ENCODE peak calls at places on chromosomes 7 and 10, in six cellular contexts. J is prostate gland, O is stomach, S is H1, A is transverse colon, H is upper lobe of left lung. P is an unnamed sample.

GRCh38 chr7:22138106-22138505 is 192.4 kb upstream of the CDCA7L start:
- DNase-seq in J (no peak), O (no peak), S (no peak), A (no peak), H (no peak), P (no peak)

GRCh38 chr7:65731562-65732035 is 141.3 kb upstream of the VKORC1L1 start:
- DNase-seq in J (peak; percentile 28), O (peak; percentile 37), S (no peak), A (peak; percentile 28), H (peak; percentile 82), P (no peak)

GRCh38 chr10:4243651-4244050 is 458.6 kb upstream of the KLF6 start:
- DNase-seq in J (no peak), O (no peak), S (no peak), A (no peak), H (no peak), P (no peak)

GRCh38 chr10:90977855-90978486 is 57.1 kb upstream of the ANKRD1 start:
- DNase-seq in J (no peak), O (no peak), S (no peak), A (no peak), H (no peak), P (no peak)

GRCh38 chr10:75408911-75409885 is 7.6 kb upstream of the ZNF503 start:
- DNase-seq in J (peak; percentile 86), O (peak; percentile 81), S (no peak), A (peak; percentile 79), H (peak; percentile 95), P (peak; percentile 88)

GRCh38 chr10:24893127-24893526 is 59.3 kb downstream of the PRTFDC1 start:
- DNase-seq in J (no peak), O (no peak), S (no peak), A (no peak), H (no peak), P (no peak)

GRCh38 chr10:102647433-102648268 is 3.4 kb downstream of the TRIM8 start:
- DNase-seq in J (no peak), O (no peak), S (no peak), A (no peak), H (no peak), P (no peak)

GRCh38 chr10:72106154-72106849 is 18.0 kb upstream of the SPOCK2 start:
- DNase-seq in J (no peak), O (no peak), S (no peak), A (no peak), H (no peak), P (no peak)

GRCh38 chr7:45890902-45891461 is 2.7 kb downstream of the IGFBP1 start:
- DNase-seq in J (no peak), O (no peak), S (no peak), A (no peak), H (no peak), P (no peak)

GRCh38 chr7:41415473-41416207 is 287.2 kb downstream of the INHBA start:
- DNase-seq in J (no peak), O (no peak), S (no peak), A (no peak), H (no peak), P (no peak)

GRCh38 chr10:61866700-61867368 is 34.7 kb upstream of the ARID5B start:
- DNase-seq in J (no peak), O (no peak), S (no peak), A (no peak), H (no peak), P (no peak)

GRCh38 chr10:61896854-61897661 is 4.4 kb upstream of the ARID5B start:
- DNase-seq in J (no peak), O (peak; percentile 49), S (peak; percentile 68), A (peak; percentile 58), H (peak; percentile 88), P (no peak)

GRCh38 chr10:70324341-70324861 is 40.6 kb upstream of the NPFFR1 start:
- DNase-seq in J (no peak), O (no peak), S (no peak), A (no peak), H (peak; percentile 49), P (no peak)

GRCh38 chr7:50598455-50599343 is 33.5 kb upstream of the DDC start:
- DNase-seq in J (no peak), O (no peak), S (no peak), A (no peak), H (no peak), P (no peak)

GRCh38 chr10:73554729-73555128 is 36.4 kb downstream of the USP54 start:
- DNase-seq in J (no peak), O (no peak), S (no peak), A (no peak), H (no peak), P (no peak)

GRCh38 chr7:140525741-140526140 is 46.4 kb upstream of the MKRN1 start:
- DNase-seq in J (no peak), O (no peak), S (no peak), A (peak; percentile 63), H (no peak), P (no peak)

GRCh38 chr7:12130664-12131063 is 80.4 kb upstream of the TMEM106B start:
- DNase-seq in J (no peak), O (no peak), S (no peak), A (no peak), H (no peak), P (no peak)

GRCh38 chr10:31618541-31619291 is 299.7 kb downstream of the ZEB1 start:
- DNase-seq in J (no peak), O (no peak), S (no peak), A (no peak), H (peak; percentile 59), P (no peak)

GRCh38 chr7:103833401-103833800 is 156.1 kb downstream of the RELN start:
- DNase-seq in J (no peak), O (no peak), S (no peak), A (no peak), H (no peak), P (no peak)

GRCh38 chr10:95196053-95196452 is 2.0 kb downstream of the ACSM6 start:
- DNase-seq in J (no peak), O (no peak), S (no peak), A (no peak), H (no peak), P (no peak)

GRCh38 chr7:66497346-66497745 is 131.3 kb upstream of the KCTD7 start:
- DNase-seq in J (no peak), O (no peak), S (no peak), A (no peak), H (no peak), P (no peak)

GRCh38 chr7:155259791-155260497 is 37.7 kb upstream of the INSIG1 start:
- DNase-seq in J (no peak), O (no peak), S (no peak), A (no peak), H (peak; percentile 57), P (no peak)

GRCh38 chr7:81684513-81685262 is 85.2 kb downstream of the HGF start:
- DNase-seq in J (peak; percentile 32), O (peak; percentile 79), S (no peak), A (peak; percentile 79), H (no peak), P (peak; percentile 96)

GRCh38 chr7:47413526-47414341 is 168.2 kb downstream of the TNS3 start:
- DNase-seq in J (no peak), O (no peak), S (no peak), A (no peak), H (no peak), P (peak; percentile 54)

GRCh38 chr10:5478694-5479305 is 20.6 kb downstream of the CALML5 start:
- DNase-seq in J (no peak), O (no peak), S (no peak), A (no peak), H (peak; percentile 57), P (no peak)

GRCh38 chr10:5480162-5480931 is 19.0 kb downstream of the CALML5 start:
- DNase-seq in J (no peak), O (no peak), S (no peak), A (no peak), H (no peak), P (no peak)

GRCh38 chr10:5477948-5478693 is 21.2 kb downstream of the CALML5 start:
- DNase-seq in J (no peak), O (no peak), S (no peak), A (no peak), H (peak; percentile 70), P (no peak)

GRCh38 chr10:5479481-5480161 is 19.7 kb downstream of the CALML5 start:
- DNase-seq in J (no peak), O (no peak), S (no peak), A (no peak), H (peak; percentile 63), P (no peak)

DNA sequence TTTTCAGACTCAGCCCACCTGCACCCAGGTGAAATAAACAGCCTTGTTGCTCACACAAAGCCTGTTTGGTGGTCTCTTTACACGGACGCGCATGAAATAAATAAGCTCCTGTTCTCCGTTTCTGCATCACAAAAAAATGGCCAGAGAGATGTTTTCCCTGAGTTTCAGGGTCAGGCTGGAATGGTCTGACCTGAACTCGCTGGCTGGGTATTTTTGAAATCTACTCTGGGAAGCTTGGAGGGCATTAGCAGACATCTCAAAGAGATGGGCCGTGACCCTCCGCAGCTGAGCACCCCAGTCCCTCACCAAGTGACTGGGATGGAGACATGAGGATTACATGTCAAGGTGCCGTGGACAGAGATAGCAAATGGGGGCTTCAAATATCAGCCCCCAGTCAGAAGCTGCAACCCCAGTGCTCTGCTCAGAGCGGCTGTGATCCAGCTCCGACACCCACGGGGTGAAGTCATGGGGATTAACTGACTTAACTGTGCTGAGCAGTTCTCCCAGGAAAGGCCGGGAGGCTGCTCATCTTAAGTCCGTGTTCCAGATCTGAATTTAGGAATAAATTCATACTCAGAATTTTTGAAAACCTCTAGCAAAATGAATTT is 22.3 kb downstream of the CALML5 start:
- DNase-seq in J (no peak), O (no peak), S (no peak), A (no peak), H (no peak), P (no peak)
- H3K27ac ChIP-seq in J (no peak overlapping the region), O (no peak overlapping the region), S (peak overlapping the region; percentile 9), A (no peak overlapping the region), H (no peak overlapping the region), P (no peak overlapping the region)

GRCh38 chr10:92822060-92822634 is 26.2 kb upstream of the EXOC6 start:
- DNase-seq in J (no peak), O (no peak), S (no peak), A (no peak), H (no peak), P (no peak)
- TF ChIP-seq POLR2AphosphoS5 in J (no peak), O (no peak), S (no peak), A (no peak), H (no peak), P (no peak)

GRCh38 chr7:132575336-132575986 is 809 bp downstream of the PLXNA4 start:
- DNase-seq in J (no peak), O (no peak), S (no peak), A (peak; percentile 25), H (peak; percentile 46), P (no peak)
- H3K27ac ChIP-seq in J (no peak overlapping the region), O (peak overlapping the region; percentile 49), S (no peak overlapping the region), A (no peak overlapping the region), H (no peak overlapping the region), P (no peak overlapping the region)

GRCh38 chr10:125159486-125159931 is 854 bp downstream of the CTBP2 start:
- DNase-seq in J (no peak), O (peak; percentile 36), S (no peak), A (no peak), H (peak; percentile 91), P (no peak)

GRCh38 chr10:125159932-125160855 is at the start of gene CTBP2:
- DNase-seq in J (peak; percentile 61), O (peak; percentile 54), S (no peak), A (peak; percentile 59), H (peak; percentile 92), P (peak; percentile 73)

GRCh38 chr10:125156739-125157472 is 3.5 kb downstream of the CTBP2 start:
- DNase-seq in J (no peak), O (peak; percentile 67), S (no peak), A (no peak), H (no peak), P (no peak)

GRCh38 chr10:125157473-125157865 is 2.9 kb downstream of the CTBP2 start:
- DNase-seq in J (no peak), O (peak; percentile 25), S (no peak), A (no peak), H (no peak), P (peak; percentile 1)

GRCh38 chr10:125158528-125159485 is 1.6 kb downstream of the CTBP2 start:
- DNase-seq in J (no peak), O (peak; percentile 53), S (no peak), A (peak; percentile 61), H (peak; percentile 90), P (peak; percentile 80)
- TF ChIP-seq POLR2AphosphoS5 in J (peak; percentile 15), O (peak; percentile 38), S (peak; percentile 59), A (peak; percentile 56), H (peak; percentile 34), P (no peak)

P was measured in suprapubic skin.